ENCODE peak calls at places on chromosomes 2 and 18, in nine cellular contexts. F is stimulated activated CD4-positive, alpha-beta T cell treated with anti-CD3 and anti-CD28 coated beads, Interleukin-15, amount 100 ng/mL, for 48 hours; Q is activated naive CD8-positive, alpha-beta T cell treated with anti-CD3 and anti-CD28 coated beads, Interleukin-2, amount 10 ng/mL, durations not matched to agents 7 days and 5 days; T is NCI-H1092; V is upper lobe of right lung; Y is stimulated activated CD8-positive, alpha-beta memory T cell treated with anti-CD3 and anti-CD28 coated beads, Interleukin-15, amount 100 ng/mL, for 24 hours; H is left ventricle myocardium inferior; D is WERI-Rb-1; X is GM23248. W is an unnamed sample.

GRCh38 chr2:120445431-120446143 is 99.7 kb downstream of the INHBB start:
- DNase-seq in F (no peak), Q (no peak), T (no peak), V (no peak), Y (no peak), H (no peak), D (no peak), X (peak), W (peak)

GRCh38 chr2:188808921-188809320 is 165.3 kb upstream of the COL3A1 start:
- DNase-seq in F (no peak), Q (no peak), T (no peak), V (no peak), Y (no peak), H (no peak), D (no peak), X (peak), W (peak)

GRCh38 chr2:159169187-159169586 is 117.3 kb downstream of the WDSUB1 start:
- DNase-seq in F (no peak), Q (no peak), T (no peak), V (no peak), Y (no peak), H (no peak), D (no peak), X (no peak), W (no peak)

GRCh38 chr2:180706694-180707093 is 273.7 kb upstream of the UBE2E3 start:
- DNase-seq in F (no peak), Q (no peak), T (no peak), V (no peak), Y (no peak), H (no peak), D (no peak), X (no peak), W (no peak)

GRCh38 chr2:191178066-191178701 is 27.4 kb upstream of the STAT4 start:
- DNase-seq in F (no peak), Q (no peak), T (no peak), V (no peak), Y (no peak), H (no peak), D (no peak), X (no peak), W (no peak)

GRCh38 chr18:59696311-59697235 is 650 bp downstream of the CCBE1 start:
- DNase-seq in F (no peak), Q (peak), T (no peak), V (no peak), Y (no peak), H (peak), D (peak), X (peak), W (peak)

GRCh38 chr2:156565066-156565710 is 129.0 kb downstream of the GPD2 start:
- DNase-seq in F (no peak), Q (no peak), T (no peak), V (no peak), Y (no peak), H (no peak), D (no peak), X (peak), W (peak)

GRCh38 chr18:62954341-62954740 is 239.0 kb downstream of the PHLPP1 start:
- DNase-seq in F (no peak), Q (no peak), T (no peak), V (no peak), Y (no peak), H (no peak), D (no peak), X (no peak), W (no peak)

GRCh38 chr2:167939513-167940360 is 307.7 kb downstream of the STK39 start:
- DNase-seq in F (no peak), Q (no peak), T (no peak), V (no peak), Y (no peak), H (no peak), D (no peak), X (no peak), W (no peak)

GRCh38 chr2:53275743-53276142 is 491.9 kb upstream of the CHAC2 start:
- DNase-seq in F (no peak), Q (no peak), T (no peak), V (no peak), Y (no peak), H (no peak), D (no peak), X (no peak), W (peak)

GRCh38 chr2:221097568-221097915 is 474.6 kb downstream of the EPHA4 start:
- DNase-seq in F (no peak), Q (no peak), T (no peak), V (no peak), Y (no peak), H (no peak), D (peak), X (peak), W (peak)

GRCh38 chr2:139427164-139427563 is 647.0 kb upstream of the NXPH2 start:
- DNase-seq in F (no peak), Q (no peak), T (no peak), V (no peak), Y (no peak), H (no peak), D (no peak), X (no peak), W (no peak)

GRCh38 chr18:49723648-49724180 is 89.6 kb downstream of the ACAA2 start:
- DNase-seq in F (peak), Q (no peak), T (no peak), V (no peak), Y (no peak), H (no peak), D (no peak), X (no peak), W (peak)

GRCh38 chr18:44705075-44705474 is 24.4 kb downstream of the SETBP1 start:
- DNase-seq in F (no peak), Q (no peak), T (no peak), V (no peak), Y (no peak), H (no peak), D (no peak), X (no peak), W (no peak)

GRCh38 chr2:26642437-26642836 is 1.3 kb upstream of the CIB4 start:
- DNase-seq in F (no peak), Q (no peak), T (no peak), V (no peak), Y (no peak), H (no peak), D (no peak), X (no peak), W (no peak)

GRCh38 chr18:48896875-48897511 is 53.8 kb downstream of the SMAD7 start:
- DNase-seq in F (no peak), Q (peak), T (no peak), V (peak), Y (no peak), H (peak), D (no peak), X (peak), W (peak)

GRCh38 chr2:3451926-3452671 is 67.2 kb downstream of the ADI1 start:
- DNase-seq in F (no peak), Q (no peak), T (no peak), V (no peak), Y (no peak), H (no peak), D (no peak), X (no peak), W (no peak)

GRCh38 chr2:62306751-62307468 is 111.0 kb downstream of the B3GNT2 start:
- DNase-seq in F (no peak), Q (peak), T (peak), V (no peak), Y (no peak), H (no peak), D (peak), X (no peak), W (peak)

GRCh38 chr2:36707050-36707449 is 10.5 kb downstream of the VIT start:
- DNase-seq in F (no peak), Q (no peak), T (no peak), V (no peak), Y (no peak), H (no peak), D (no peak), X (peak), W (peak)

GRCh38 chr2:2142350-2142749 is 188.7 kb downstream of the MYT1L start:
- DNase-seq in F (no peak), Q (no peak), T (no peak), V (no peak), Y (no peak), H (no peak), D (no peak), X (no peak), W (no peak)